ENCODE peak calls at places on chromosomes 5 and 9, in six cellular contexts. Q is stimulated activated naive CD4-positive, alpha-beta T cell; U is AG10803; J is HTR-8/SVneo; W is activated CD8-positive, alpha-beta memory T cell treated with anti-CD3 and anti-CD28 coated beads, Interleukin-2, amount 50 U/mL, for 48 hours; V is nephron progenitor cell. A is an unnamed sample.

GRCh38 chr5:126172812-126173211 is 250.4 kb upstream of the GRAMD2B start:
- DNase-seq in Q (no peak), U (no peak), J (no peak), W (no peak), V (no peak), A (no peak)

GRCh38 chr9:124551472-124552339 is 44.5 kb upstream of the NR5A1 start:
- DNase-seq in Q (peak), U (peak), J (peak), W (no peak), V (peak), A (peak)

GRCh38 chr5:137733922-137734695 is 1.8 kb downstream of the KLHL3 start:
- DNase-seq in Q (no peak), U (peak), J (no peak), W (no peak), V (no peak), A (no peak)

GRCh38 chr5:1430121-1430795 is 15.0 kb downstream of the SLC6A3 start:
- DNase-seq in Q (no peak), U (no peak), J (no peak), W (no peak), V (no peak), A (peak)

GRCh38 chr5:175466700-175467318 is 11.6 kb upstream of the SFXN1 start:
- DNase-seq in Q (no peak), U (peak), J (no peak), W (no peak), V (no peak), A (peak)

GRCh38 chr9:32968101-32969011 is 33.1 kb downstream of the APTX start:
- DNase-seq in Q (peak), U (peak), J (peak), W (peak), V (peak), A (peak)

GRCh38 chr9:136087741-136088480 is 7.2 kb downstream of the NACC2 start:
- DNase-seq in Q (no peak), U (no peak), J (no peak), W (no peak), V (no peak), A (peak)

GRCh38 chr5:170755679-170756456 is 27.7 kb upstream of the GABRP start:
- DNase-seq in Q (no peak), U (no peak), J (no peak), W (no peak), V (no peak), A (peak)

GRCh38 chr9:68643901-68644809 is 60.9 kb upstream of the PIP5K1B start:
- DNase-seq in Q (no peak), U (no peak), J (no peak), W (no peak), V (no peak), A (no peak)

GRCh38 chr5:58460727-58461286 is 921 bp upstream of the PLK2 start:
- DNase-seq in Q (peak), U (peak), J (peak), W (peak), V (peak), A (peak)

GRCh38 chr9:127980056-127980705 is 608 bp downstream of the EEIG1 start:
- DNase-seq in Q (no peak), U (no peak), J (no peak), W (peak), V (peak), A (peak)

GRCh38 chr5:37717613-37718431 is 122.0 kb downstream of the GDNF start:
- DNase-seq in Q (no peak), U (peak), J (peak), W (no peak), V (peak), A (no peak)

GRCh38 chr5:40409600-40409999 is 270.1 kb upstream of the PTGER4 start:
- DNase-seq in Q (peak), U (no peak), J (no peak), W (no peak), V (no peak), A (peak)

GRCh38 chr5:155053482-155053881 is 39.9 kb downstream of the KIF4B start:
- DNase-seq in Q (no peak), U (no peak), J (no peak), W (no peak), V (peak), A (peak)

GRCh38 chr5:31531543-31531887 is 378 bp downstream of the DROSHA start:
- DNase-seq in Q (no peak), U (peak), J (peak), W (peak), V (peak), A (peak)

GRCh38 chr5:169534311-169534880 is 49.2 kb upstream of the SPDL1 start:
- DNase-seq in Q (no peak), U (peak), J (no peak), W (no peak), V (no peak), A (no peak)

GRCh38 chr5:146541956-146542849 is 26.2 kb upstream of the GPR151 start:
- DNase-seq in Q (peak), U (peak), J (peak), W (peak), V (peak), A (peak)